ENCODE peak calls at places on chromosomes 2 and 18, in eight cellular contexts. W is thoracic aorta; O is HEK293T; N is T1000; K is NCI-H774; B is activated CD4-positive, alpha-beta T cell treated with anti-CD3 and anti-CD28 coated beads for 48 hours; J is NCI-H510A treated with DMSO at 0.1 percent for 48 hours; D is anterior cingulate cortex. Z is an unnamed sample.

GRCh38 chr18:45565280-45565970 is 49.9 kb upstream of the SLC14A2 start:
- DNase-seq in W (no peak), O (no peak), N (no peak), K (no peak), B (no peak), J (no peak), D (no peak), Z (no peak)

GRCh38 chr2:62333961-62334360 is 138.0 kb downstream of the B3GNT2 start:
- DNase-seq in W (no peak), O (no peak), N (no peak), K (no peak), B (no peak), J (peak), D (no peak), Z (no peak)

GRCh38 chr2:104862061-104862941 is 8.4 kb downstream of the POU3F3 start:
- DNase-seq in W (no peak), O (no peak), N (no peak), K (no peak), B (no peak), J (peak), D (peak), Z (no peak)

GRCh38 chr2:201648-202433 is 62.0 kb downstream of the SH3YL1 start:
- DNase-seq in W (no peak), O (no peak), N (no peak), K (no peak), B (no peak), J (no peak), D (no peak), Z (no peak)

GRCh38 chr2:138708682-138709241 is 71.4 kb downstream of the NXPH2 start:
- DNase-seq in W (no peak), O (no peak), N (no peak), K (peak), B (no peak), J (no peak), D (no peak), Z (no peak)

GRCh38 chr18:23331091-23331920 is 121.8 kb upstream of the RIOK3 start:
- DNase-seq in W (no peak), O (no peak), N (no peak), K (peak), B (no peak), J (peak), D (no peak), Z (no peak)

GRCh38 chr2:241988146-241988545 is 118.6 kb downstream of the RTP5 start:
- DNase-seq in W (no peak), O (no peak), N (no peak), K (no peak), B (no peak), J (no peak), D (no peak), Z (no peak)

GRCh38 chr18:78293516-78293915 is 686.1 kb upstream of the SALL3 start:
- DNase-seq in W (no peak), O (no peak), N (no peak), K (peak), B (no peak), J (peak), D (no peak), Z (no peak)

GRCh38 chr18:13635046-13635445 is 91.3 kb downstream of the FAM210A start:
- DNase-seq in W (no peak), O (no peak), N (no peak), K (no peak), B (no peak), J (no peak), D (no peak), Z (no peak)

GRCh38 chr18:31204169-31204568 is 41.5 kb upstream of the DSC1 start:
- DNase-seq in W (no peak), O (no peak), N (no peak), K (no peak), B (no peak), J (no peak), D (no peak), Z (no peak)

GRCh38 chr2:109423556-109424359 is 190.0 kb downstream of the SEPTIN10 start:
- DNase-seq in W (no peak), O (no peak), N (no peak), K (no peak), B (no peak), J (no peak), D (no peak), Z (no peak)

GRCh38 chr2:157053876-157054275 is 203.6 kb upstream of the GALNT5 start:
- DNase-seq in W (no peak), O (no peak), N (no peak), K (no peak), B (no peak), J (no peak), D (no peak), Z (no peak)

GRCh38 chr18:79924814-79925655 is 26.4 kb downstream of the SLC66A2 start:
- DNase-seq in W (no peak), O (no peak), N (no peak), K (no peak), B (no peak), J (no peak), D (peak), Z (no peak)

GRCh38 chr2:101053117-101053516 is 51.0 kb downstream of the RPL31 start:
- DNase-seq in W (no peak), O (no peak), N (no peak), K (no peak), B (no peak), J (no peak), D (no peak), Z (no peak)

GRCh38 chr18:12076424-12077140 is 17.1 kb upstream of the ANKRD62 start:
- DNase-seq in W (no peak), O (peak), N (no peak), K (no peak), B (peak), J (no peak), D (no peak), Z (no peak)

GRCh38 chr2:160225722-160226121 is 25.6 kb upstream of the ITGB6 start:
- DNase-seq in W (no peak), O (no peak), N (no peak), K (no peak), B (no peak), J (no peak), D (no peak), Z (no peak)

GRCh38 chr2:175074478-175074877 is 69.3 kb upstream of the CHN1 start:
- DNase-seq in W (no peak), O (no peak), N (no peak), K (no peak), B (no peak), J (no peak), D (no peak), Z (no peak)

GRCh38 chr2:209236369-209236768 is 187.5 kb upstream of the MAP2 start:
- DNase-seq in W (no peak), O (peak), N (no peak), K (no peak), B (no peak), J (no peak), D (no peak), Z (no peak)

GRCh38 chr2:234710587-234710986 is 213.7 kb upstream of the ARL4C start:
- DNase-seq in W (no peak), O (no peak), N (no peak), K (no peak), B (no peak), J (peak), D (no peak), Z (no peak)

GRCh38 chr2:102735431-102736130 is 26.2 kb upstream of the TMEM182 start:
- DNase-seq in W (no peak), O (no peak), N (no peak), K (peak), B (peak), J (peak), D (no peak), Z (no peak)

GRCh38 chr2:187922841-187923240 is 368.6 kb upstream of the TFPI start:
- DNase-seq in W (no peak), O (no peak), N (no peak), K (no peak), B (no peak), J (no peak), D (no peak), Z (no peak)

GRCh38 chr18:59569321-59569720 is 127.9 kb downstream of the CCBE1 start:
- DNase-seq in W (no peak), O (no peak), N (no peak), K (no peak), B (no peak), J (no peak), D (no peak), Z (peak)

GRCh38 chr2:63053235-63053888 is 2.7 kb downstream of the OTX1 start:
- DNase-seq in W (no peak), O (no peak), N (no peak), K (no peak), B (peak), J (no peak), D (no peak), Z (no peak)

GRCh38 chr2:99156901-99157300 is 2.1 kb downstream of the LIPT1 start:
- DNase-seq in W (no peak), O (no peak), N (no peak), K (no peak), B (no peak), J (no peak), D (no peak), Z (no peak)

GRCh38 chr18:70195852-70196434 is 9.5 kb downstream of the RTTN start:
- DNase-seq in W (no peak), O (peak), N (no peak), K (peak), B (no peak), J (peak), D (no peak), Z (no peak)

GRCh38 chr2:152336854-152337510 is 2.0 kb downstream of the FMNL2 start:
- DNase-seq in W (no peak), O (peak), N (no peak), K (no peak), B (no peak), J (peak), D (no peak), Z (no peak)

GRCh38 chr2:41027095-41027494 is 575.2 kb upstream of the SLC8A1 start:
- DNase-seq in W (no peak), O (no peak), N (no peak), K (no peak), B (no peak), J (no peak), D (no peak), Z (no peak)

GRCh38 chr18:34592961-34593382 is 117.1 kb upstream of the DTNA start:
- DNase-seq in W (no peak), O (no peak), N (no peak), K (no peak), B (no peak), J (peak), D (peak), Z (no peak)

GRCh38 chr2:9937968-9938367 is 13.5 kb upstream of the GRHL1 start:
- DNase-seq in W (no peak), O (no peak), N (no peak), K (no peak), B (no peak), J (no peak), D (no peak), Z (no peak)

GRCh38 chr18:44851806-44852205 is 171.1 kb downstream of the SETBP1 start:
- DNase-seq in W (no peak), O (no peak), N (no peak), K (peak), B (no peak), J (no peak), D (no peak), Z (no peak)

GRCh38 chr2:108908717-108909077 is 80.3 kb downstream of the EDAR start:
- DNase-seq in W (no peak), O (no peak), N (no peak), K (no peak), B (no peak), J (no peak), D (no peak), Z (no peak)

GRCh38 chr2:240424341-240425235 is 10.9 kb upstream of the GPC1 start:
- DNase-seq in W (no peak), O (no peak), N (no peak), K (no peak), B (no peak), J (no peak), D (no peak), Z (no peak)

GRCh38 chr2:15797231-15797945 is 143.0 kb upstream of the MYCN start:
- DNase-seq in W (no peak), O (peak), N (no peak), K (no peak), B (no peak), J (no peak), D (no peak), Z (no peak)

GRCh38 chr2:147548453-147548852 is 296.4 kb upstream of the ACVR2A start:
- DNase-seq in W (no peak), O (no peak), N (no peak), K (no peak), B (no peak), J (no peak), D (no peak), Z (no peak)

GRCh38 chr2:70753978-70754377 is 14.0 kb downstream of the ADD2 start:
- DNase-seq in W (no peak), O (no peak), N (no peak), K (no peak), B (no peak), J (peak), D (no peak), Z (no peak)

GRCh38 chr2:111030271-111030891 is 90.3 kb upstream of the BCL2L11 start:
- DNase-seq in W (no peak), O (no peak), N (no peak), K (no peak), B (no peak), J (no peak), D (no peak), Z (no peak)

GRCh38 chr2:233007739-233008138 is 5.3 kb downstream of the NGEF start:
- DNase-seq in W (no peak), O (no peak), N (no peak), K (no peak), B (no peak), J (no peak), D (no peak), Z (no peak)

Z was measured in pulmonary artery endothelial cell.